ENCODE peak calls at places on chromosomes 2 and 18, in six cellular contexts. A is PC-3; L is ovary; P is CD8-positive, alpha-beta memory T cell; U is breast epithelium; O is transverse colon. K is an unnamed sample.
A peak's percentile ranks its signal among the peaks of the same experiment; 100 is the strongest.

GRCh38 chr2:214796901-214797300 is 12.6 kb downstream of the BARD1 start:
- DNase-seq in U (no peak), A (no peak), O (no peak), P (no peak), L (no peak), K (no peak)

GRCh38 chr2:101930019-101930418 is 61.7 kb upstream of the IL1R2 start:
- DNase-seq in L (no peak), A (no peak), O (no peak), P (no peak), U (no peak), K (no peak)

GRCh38 chr2:240595381-240596079 is 9.0 kb downstream of the CAPN10 start:
- DNase-seq in U (peak; percentile 27), O (peak; percentile 27), A (no peak), P (no peak), L (peak; percentile 49), K (peak; percentile 49)

GRCh38 chr18:31248783-31249521 is 69.0 kb upstream of the DSG1 start:
- DNase-seq in A (no peak), P (no peak), U (no peak), L (no peak), O (no peak), K (no peak)

GRCh38 chr18:38606841-38607240 is 1041.2 kb upstream of the CELF4 start:
- DNase-seq in O (no peak), P (no peak), A (no peak), U (no peak), L (no peak), K (no peak)

GRCh38 chr18:77173274-77174030 is 40.9 kb upstream of the MBP start:
- DNase-seq in P (no peak), A (no peak), L (no peak), U (no peak), O (no peak), K (no peak)

GRCh38 chr2:49753344-49753930 is 599.1 kb upstream of the FSHR start:
- DNase-seq in L (no peak), U (no peak), O (no peak), P (no peak), A (no peak), K (no peak)

GRCh38 chr2:53131416-53131815 is 636.2 kb upstream of the CHAC2 start:
- DNase-seq in A (peak; percentile 82), L (no peak), P (no peak), U (no peak), O (no peak), K (no peak)

GRCh38 chr2:109264595-109265328 is 135.8 kb downstream of the SH3RF3 start:
- DNase-seq in U (no peak), A (no peak), P (no peak), L (peak; percentile 76), O (no peak), K (no peak)

GRCh38 chr2:106695919-106696318 is 190.0 kb downstream of the ST6GAL2 start:
- DNase-seq in O (peak; percentile 23), U (no peak), L (no peak), P (no peak), A (no peak), K (no peak)

GRCh38 chr2:145460151-145460550 is 940.2 kb upstream of the ZEB2 start:
- DNase-seq in O (no peak), L (no peak), A (no peak), U (no peak), P (no peak), K (no peak)

GRCh38 chr18:8745355-8746014 is 40.1 kb downstream of the MTCL1 start:
- DNase-seq in A (no peak), P (no peak), L (no peak), O (no peak), U (no peak), K (no peak)

GRCh38 chr18:54774423-54774822 is 53.9 kb upstream of the RAB27B start:
- DNase-seq in O (no peak), U (no peak), P (no peak), A (no peak), L (no peak), K (no peak)

GRCh38 chr2:230181245-230181644 is 38.5 kb downstream of the SP110 start:
- DNase-seq in O (no peak), U (no peak), L (no peak), A (no peak), P (no peak), K (no peak)

GRCh38 chr2:72081450-72081849 is 66.2 kb downstream of the CYP26B1 start:
- DNase-seq in A (no peak), P (no peak), L (no peak), O (no peak), U (no peak), K (no peak)

GRCh38 chr2:202780514-202781021 is 91.0 kb downstream of the ICA1L start:
- DNase-seq in P (no peak), U (no peak), A (peak; percentile 91), L (no peak), O (no peak), K (no peak)

GRCh38 chr2:21866316-21866715 is 742.5 kb downstream of the TDRD15 start:
- DNase-seq in L (no peak), P (no peak), A (no peak), U (no peak), O (no peak), K (no peak)

DNA sequence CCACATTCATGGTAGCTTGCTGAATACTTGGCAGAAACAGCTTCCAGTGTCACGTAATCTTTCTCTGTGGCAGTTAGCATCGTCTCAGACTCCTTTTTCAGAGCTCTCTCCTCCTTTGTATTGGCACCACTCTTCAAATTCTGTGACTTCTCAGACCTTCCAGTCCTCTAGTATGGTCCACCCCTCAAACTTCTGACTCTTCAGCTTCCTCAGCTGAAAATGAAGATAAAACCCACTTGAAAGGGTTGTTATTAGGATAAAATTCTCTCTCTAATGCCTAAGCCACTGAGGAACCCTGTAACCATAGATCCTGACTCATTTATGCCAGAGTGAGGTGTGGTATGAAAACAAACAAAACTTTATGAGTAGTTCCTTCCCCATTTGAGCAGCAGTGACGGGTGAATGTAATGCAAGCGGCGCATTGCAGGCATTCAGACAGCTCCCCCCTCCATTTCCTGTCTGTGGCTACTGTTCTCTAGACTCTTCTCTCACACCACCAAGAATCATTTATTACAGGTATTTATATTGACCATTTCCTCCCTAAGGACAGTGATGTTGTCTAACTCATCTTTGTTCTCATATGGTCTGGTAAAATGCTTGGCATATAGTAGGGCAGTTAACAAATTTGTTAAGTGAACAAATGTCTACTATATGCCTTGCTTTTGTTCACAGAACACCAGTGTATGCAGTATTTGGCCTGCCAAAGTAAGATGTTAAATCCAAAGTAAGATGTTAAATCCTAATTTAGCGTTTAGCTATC is 35.3 kb downstream of the GALNT1 start:
- DNase-seq in U (no peak), A (peak; percentile 72), O (peak; percentile 66), L (no peak), P (peak; percentile 35), K (no peak)
- H3K27ac ChIP-seq in U (peak overlapping the region; percentile 44), A (peak overlapping the region; percentile 92), O (peak overlapping the region; percentile 74), L (no peak overlapping the region), P (peak overlapping the region; percentile 1), K (no peak overlapping the region)

GRCh38 chr18:78984941-78985784 is 5.5 kb downstream of the SALL3 start:
- DNase-seq in P (no peak), U (no peak), L (no peak), A (peak; percentile 27), O (no peak), K (no peak)
- H3K27me3 ChIP-seq in P (peaks cover 20% of the 10 kb centered on the region), U (peaks cover 88% of the 10 kb centered on the region), L (peaks cover 2% of the 10 kb centered on the region), A (peaks cover 81% of the 10 kb centered on the region), O (peaks cover 97% of the 10 kb centered on the region), K (peaks cover 26% of the 10 kb centered on the region)

DNA sequence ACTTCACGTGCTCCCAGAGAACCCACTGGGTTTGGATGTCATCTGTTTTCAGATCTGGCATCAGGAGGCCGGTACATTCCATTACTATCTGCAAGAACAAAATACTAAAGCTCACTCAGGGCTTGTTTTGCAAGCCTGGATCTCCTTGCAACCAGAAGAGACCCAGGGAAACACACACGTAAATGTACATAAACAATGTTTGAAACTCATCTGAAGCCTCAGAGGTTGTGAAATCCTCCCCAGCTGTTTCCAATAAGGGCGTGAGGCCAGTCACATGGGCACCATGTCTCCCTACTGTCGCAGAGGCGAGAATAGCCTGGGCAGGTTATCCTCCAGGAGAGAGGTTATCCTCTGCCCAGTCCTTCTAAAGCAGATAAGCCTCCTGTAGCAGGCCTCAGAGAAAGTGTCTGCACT is 186.9 kb downstream of the GFPT1 start:
- DNase-seq in O (peak; percentile 25), P (no peak), L (peak; percentile 77), U (no peak), A (no peak), K (no peak)
- H3K27ac ChIP-seq in O (peak overlapping the region; percentile 46), P (no peak overlapping the region), L (no peak overlapping the region), U (no peak overlapping the region), A (no peak overlapping the region), K (no peak overlapping the region)

DNA sequence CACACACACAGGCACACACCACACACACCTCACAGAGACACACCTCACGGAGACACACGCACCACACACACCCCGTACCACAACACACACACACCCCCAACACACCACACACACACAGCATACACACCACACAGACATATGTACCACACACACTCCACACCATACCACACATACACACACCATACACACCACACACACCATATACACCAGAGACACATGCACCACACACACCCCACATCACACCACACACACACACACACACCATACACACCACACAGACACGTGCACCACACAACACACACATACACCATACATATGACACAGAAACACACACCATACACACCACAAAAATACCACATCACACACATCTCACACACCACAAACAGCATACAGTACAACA is 850.7 kb downstream of the RNF144A start:
- DNase-seq in O (no peak), L (no peak), A (no peak), U (no peak), P (no peak), K (no peak)
- H3K27me3 ChIP-seq in O (no peaks in the 10 kb centered on the region), L (no peaks in the 10 kb centered on the region), A (no peaks in the 10 kb centered on the region), U (no peaks in the 10 kb centered on the region), P (no peaks in the 10 kb centered on the region), K (no peaks in the 10 kb centered on the region)

GRCh38 chr2:172087191-172087779 is 2.0 kb downstream of the DLX1 start:
- DNase-seq in P (no peak), L (no peak), O (no peak), U (no peak), A (no peak), K (no peak)
- H3K27ac ChIP-seq in P (no peak overlapping the region), L (no peak overlapping the region), O (no peak overlapping the region), U (no peak overlapping the region), A (no peak overlapping the region), K (no peak overlapping the region)

DNA sequence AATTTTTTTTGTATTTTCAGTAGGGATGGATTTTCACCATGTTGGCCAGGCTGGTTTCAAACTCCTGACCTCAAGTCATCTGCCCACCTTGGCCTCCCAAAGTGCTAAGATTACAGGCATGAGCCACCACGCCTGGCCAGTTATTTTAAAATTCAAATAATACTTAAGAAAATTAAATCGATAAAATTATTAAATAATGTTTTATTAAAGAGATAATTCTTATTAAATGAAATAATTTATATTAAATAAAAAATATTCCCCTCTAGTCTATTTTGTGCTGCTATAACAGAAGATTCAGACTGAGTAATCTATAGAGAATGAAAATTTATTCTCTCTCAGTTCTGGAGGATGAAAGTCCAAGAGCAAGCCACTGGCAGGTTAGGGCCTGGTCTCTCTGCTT is 61.2 kb downstream of the PDK1 start:
- DNase-seq in A (no peak), P (no peak), L (no peak), U (no peak), O (no peak), K (no peak)
- H3K27me3 ChIP-seq in A (no peaks in the 10 kb centered on the region), P (no peaks in the 10 kb centered on the region), L (no peaks in the 10 kb centered on the region), U (no peaks in the 10 kb centered on the region), O (no peaks in the 10 kb centered on the region), K (no peaks in the 10 kb centered on the region)

DNA sequence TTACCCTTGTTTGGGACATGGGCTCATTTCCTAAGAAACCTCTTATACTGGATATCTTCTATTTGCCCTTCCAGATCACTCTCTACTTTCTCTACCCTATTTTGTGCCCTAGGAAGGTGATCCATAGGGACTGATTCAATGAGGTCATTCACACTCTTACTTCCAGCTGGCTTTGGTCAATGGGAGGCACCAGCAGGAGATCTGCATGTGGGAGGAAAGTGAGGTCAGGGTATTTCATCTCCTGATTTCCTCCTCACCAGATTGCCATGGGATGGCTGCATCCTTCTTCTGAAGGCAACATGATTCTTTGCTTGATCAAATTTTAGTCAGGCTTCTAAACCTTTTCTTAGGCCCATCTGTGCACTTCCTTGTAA is 15.2 kb downstream of the M1AP start:
- DNase-seq in L (no peak), U (no peak), P (no peak), O (no peak), A (no peak), K (no peak)
- H3K27ac ChIP-seq in L (no peak overlapping the region), U (no peak overlapping the region), P (no peak overlapping the region), O (no peak overlapping the region), A (no peak overlapping the region), K (no peak overlapping the region)

K was measured in pancreas.